ENCODE peak calls at places on chromosomes 5 and 9, in four cellular contexts. D is GM23248, G is HAP-1, R is DMS 273 treated with DMSO at 0.1 percent for 48 hours. A is an unnamed sample.

GRCh38 chr9:20382460-20383071 is 239.7 kb downstream of the MLLT3 start:
- DNase-seq in D (no peak), G (no peak), R (no peak), A (peak)

GRCh38 chr5:1212271-1212670 is 10.9 kb downstream of the SLC6A19 start:
- DNase-seq in D (no peak), G (no peak), R (no peak), A (no peak)

GRCh38 chr9:97386733-97387503 is 25.0 kb upstream of the TDRD7 start:
- DNase-seq in D (peak), G (peak), R (no peak), A (peak)

GRCh38 chr5:52947851-52948250 is 41.3 kb upstream of the ITGA2 start:
- DNase-seq in D (peak), G (no peak), R (no peak), A (no peak)

GRCh38 chr9:135797507-135798302 is 95.7 kb downstream of the KCNT1 start:
- DNase-seq in D (peak), G (peak), R (no peak), A (peak)

GRCh38 chr9:137368431-137369110 is 54.4 kb downstream of the EXD3 start:
- DNase-seq in D (peak), G (peak), R (no peak), A (no peak)

GRCh38 chr9:78026947-78027346 is 4.7 kb downstream of the GNAQ start:
- DNase-seq in D (peak), G (no peak), R (no peak), A (peak)

GRCh38 chr5:5492087-5492933 is 69.8 kb downstream of the ICE1 start:
- DNase-seq in D (peak), G (peak), R (peak), A (peak)

GRCh38 chr9:97479496-97480159 is 21.8 kb upstream of the TMOD1 start:
- DNase-seq in D (no peak), G (no peak), R (no peak), A (no peak)